ENCODE peak calls at places on chromosomes 16 and 17, in six cellular contexts. D is effector memory CD4-positive, alpha-beta T cell; H is dorsolateral prefrontal cortex; L is adipocyte; Z is brain microvascular endothelial cell; R is Peyer's patch. J is an unnamed sample.
A peak's percentile ranks its signal among the peaks of the same experiment; 100 is the strongest.

GRCh38 chr16:57446530-57447141 is 549 bp downstream of the CIAPIN1 start:
- DNase-seq in Z (peak; percentile 28), R (no peak), D (no peak), H (no peak), L (peak; percentile 69), J (peak; percentile 19)

GRCh38 chr16:77888786-77889185 is 100.4 kb downstream of the VAT1L start:
- DNase-seq in R (no peak), Z (no peak), D (no peak), H (peak; percentile 36), L (no peak), J (no peak)

GRCh38 chr17:64441772-64442549 is 7.0 kb upstream of the MILR1 start:
- DNase-seq in R (no peak), H (no peak), D (peak; percentile 3), Z (peak; percentile 71), L (peak; percentile 62), J (peak; percentile 28)

GRCh38 chr17:16269658-16270057 is 52.6 kb downstream of the PIGL start:
- DNase-seq in L (peak; percentile 69), H (no peak), Z (peak; percentile 11), R (no peak), D (no peak), J (no peak)

GRCh38 chr17:19629449-19629848 is 19.1 kb upstream of the ALDH3A2 start:
- DNase-seq in L (no peak), Z (no peak), H (no peak), R (no peak), D (no peak), J (no peak)

GRCh38 chr16:67668495-67669157 is 2.0 kb downstream of the C16orf86 start:
- DNase-seq in R (no peak), H (no peak), L (no peak), D (no peak), Z (no peak), J (no peak)

GRCh38 chr16:7013990-7014389 is 318.7 kb upstream of the RBFOX1 start:
- DNase-seq in Z (no peak), L (peak; percentile 22), D (no peak), R (no peak), H (no peak), J (no peak)

GRCh38 chr17:39165178-39165843 is 650 bp downstream of the ARL5C start:
- DNase-seq in Z (no peak), D (no peak), R (no peak), L (peak; percentile 31), H (no peak), J (peak; percentile 60)

GRCh38 chr17:29870836-29871430 is 59.1 kb downstream of the SSH2 start:
- DNase-seq in D (no peak), H (no peak), Z (no peak), R (no peak), L (peak; percentile 46), J (no peak)

GRCh38 chr17:47736501-47737211 is 3.6 kb downstream of the TBX21 start:
- DNase-seq in L (no peak), Z (no peak), R (no peak), D (no peak), H (no peak), J (no peak)

GRCh38 chr17:75635610-75636202 is 2.5 kb downstream of the SMIM5 start:
- DNase-seq in D (no peak), L (no peak), R (peak; percentile 84), H (no peak), Z (no peak), J (no peak)

GRCh38 chr17:48626470-48627241 is 498 bp upstream of the HOXB9 start:
- DNase-seq in L (no peak), H (no peak), Z (no peak), D (peak; percentile 32), R (peak; percentile 81), J (peak; percentile 42)

GRCh38 chr17:15409721-15410247 is 57.6 kb downstream of the CDRT4 start:
- DNase-seq in R (no peak), H (no peak), L (peak; percentile 92), D (no peak), Z (peak; percentile 85), J (no peak)

GRCh38 chr17:72357764-72358365 is 237.0 kb downstream of the SOX9 start:
- DNase-seq in H (no peak), L (no peak), R (no peak), Z (no peak), D (no peak), J (no peak)

GRCh38 chr17:16374129-16374528 is 6.8 kb upstream of the UBB start:
- DNase-seq in R (no peak), Z (peak; percentile 67), D (no peak), L (peak; percentile 61), H (no peak), J (no peak)

GRCh38 chr16:58832496-58832895 is 98.4 kb upstream of the GOT2 start:
- DNase-seq in R (no peak), L (no peak), H (no peak), D (no peak), Z (no peak), J (no peak)

DNA sequence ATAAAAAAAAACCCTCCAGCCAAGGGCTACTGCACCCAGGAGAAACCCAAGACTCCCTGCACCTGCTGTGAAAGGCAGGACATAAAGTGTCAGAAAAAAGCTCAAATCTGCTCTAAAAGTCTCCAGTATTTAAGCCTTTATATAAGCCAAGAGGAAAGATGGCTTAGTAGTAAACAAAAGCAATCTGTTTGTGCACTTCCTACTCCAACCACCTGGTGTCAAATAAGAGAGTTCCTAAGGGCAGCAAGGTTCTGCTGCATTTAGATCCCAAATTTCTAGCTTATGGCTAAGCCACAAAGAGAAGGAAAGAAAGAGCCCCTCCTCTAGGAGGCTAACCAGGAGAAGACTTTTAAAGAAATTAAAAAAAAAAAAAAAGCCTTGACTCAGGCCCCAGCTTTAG is 20.6 kb downstream of the ACSM1 start:
- DNase-seq in D (no peak), R (no peak), Z (no peak), L (no peak), H (no peak), J (no peak)
- H3K4me3 ChIP-seq in D (no peak overlapping the region), R (no peak overlapping the region), Z (no peak overlapping the region), L (no peak overlapping the region), H (no peak overlapping the region), J (no peak overlapping the region)

GRCh38 chr17:216625-217024 is 35.2 kb upstream of the DOC2B start:
- DNase-seq in H (no peak), D (no peak), R (no peak), Z (no peak), L (no peak), J (no peak)
- H3K4me3 ChIP-seq in H (no peak overlapping the region), D (no peak overlapping the region), R (no peak overlapping the region), Z (no peak overlapping the region), L (no peak overlapping the region), J (no peak overlapping the region)

DNA sequence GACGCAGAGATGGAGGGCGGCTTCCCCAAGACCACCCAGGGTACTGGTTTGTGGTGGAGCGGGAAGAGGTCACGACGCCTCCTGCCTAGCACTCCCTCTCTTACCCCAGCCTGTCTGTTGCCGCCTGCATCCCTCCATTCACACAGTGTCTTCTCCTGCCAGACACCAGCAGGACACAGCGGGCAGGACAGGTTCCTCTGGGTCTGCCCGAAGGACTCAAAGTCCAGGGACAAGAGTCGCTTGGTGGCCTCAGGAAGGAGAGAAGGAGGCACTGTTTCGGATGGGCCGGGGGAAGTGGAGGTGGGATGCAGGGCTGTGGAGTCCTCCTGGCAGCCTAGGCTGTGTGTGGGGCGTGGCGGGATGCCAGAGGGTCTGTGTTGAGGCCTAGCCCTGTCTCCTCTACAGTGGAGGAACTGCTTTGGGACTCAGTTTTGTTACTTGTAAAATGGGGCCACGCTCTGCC is 19.6 kb upstream of the TNS4 start:
- DNase-seq in L (no peak), H (no peak), R (peak; percentile 44), D (no peak), Z (no peak), J (no peak)
- H3K4me3 ChIP-seq in L (no peak overlapping the region), H (no peak overlapping the region), R (no peak overlapping the region), D (no peak overlapping the region), Z (no peak overlapping the region), J (no peak overlapping the region)

DNA sequence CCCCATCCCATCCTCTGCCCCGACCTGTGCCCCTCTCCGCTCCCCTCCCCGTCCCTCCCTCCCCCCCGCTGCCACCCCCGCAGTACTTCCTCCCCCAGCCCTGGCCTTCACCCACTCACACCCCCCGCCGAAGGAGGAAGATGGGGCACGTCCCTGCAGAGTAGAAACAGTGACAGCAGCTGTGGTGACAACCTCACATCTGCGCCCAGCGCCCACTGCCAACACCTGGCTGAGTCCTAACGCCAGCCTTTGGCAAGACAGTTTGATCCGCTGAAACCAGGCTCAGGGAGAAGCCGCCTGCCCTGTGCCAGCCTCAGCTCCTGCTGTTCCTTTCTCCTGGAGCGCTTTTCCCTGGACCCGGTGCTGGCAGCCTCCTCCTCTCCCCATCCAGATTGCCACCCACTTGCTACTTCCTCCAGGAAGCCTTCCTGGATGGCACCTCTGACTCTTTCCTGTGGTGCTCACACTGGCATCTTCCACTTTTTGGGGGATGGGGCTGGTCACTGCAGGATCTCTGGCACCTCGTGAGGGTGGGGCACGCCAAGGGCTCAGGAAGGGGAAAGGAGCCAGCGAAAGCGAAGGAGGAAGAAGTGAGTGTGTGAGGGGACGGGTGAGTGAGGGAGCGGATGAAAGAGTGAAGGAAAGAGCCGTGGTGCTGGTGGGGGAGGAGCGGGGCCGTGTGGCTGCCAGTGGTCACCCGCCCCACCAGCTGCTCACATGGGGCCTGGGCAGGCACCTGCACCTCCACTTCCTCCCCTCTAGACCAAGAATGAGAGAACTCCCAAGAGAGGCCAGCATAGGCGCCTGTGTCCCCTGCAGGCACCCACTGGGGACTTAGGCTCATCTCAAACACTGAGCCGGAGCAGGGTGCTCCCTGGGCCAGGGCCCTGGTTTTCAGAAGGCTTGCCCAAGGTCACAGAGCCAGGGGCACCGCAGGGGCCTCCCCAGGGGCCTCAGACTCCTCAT is 27.0 kb downstream of the ZFPM1 start:
- DNase-seq in D (no peak), R (no peak), Z (no peak), L (no peak), H (no peak), J (peak; percentile 60)
- H3K4me3 ChIP-seq in D (no peak overlapping the region), R (peak overlapping the region; percentile 6), Z (no peak overlapping the region), L (no peak overlapping the region), H (no peak overlapping the region), J (no peak overlapping the region)

GRCh38 chr16:4496305-4496704 is 20.1 kb downstream of the HMOX2 start:
- DNase-seq in H (no peak), R (no peak), D (no peak), L (peak; percentile 25), Z (peak; percentile 52), J (no peak)

GRCh38 chr16:4491898-4492297 is 15.7 kb downstream of the HMOX2 start:
- DNase-seq in Z (no peak), H (no peak), R (no peak), D (no peak), L (no peak), J (no peak)

GRCh38 chr16:4495766-4496165 is 19.6 kb downstream of the HMOX2 start:
- DNase-seq in R (no peak), L (no peak), D (no peak), Z (no peak), H (no peak), J (no peak)

GRCh38 chr16:4498546-4499195 is 22.5 kb downstream of the HMOX2 start:
- DNase-seq in Z (no peak), D (no peak), R (no peak), L (no peak), H (no peak), J (no peak)

GRCh38 chr16:4494746-4495490 is 18.7 kb downstream of the HMOX2 start:
- DNase-seq in D (no peak), Z (peak; percentile 75), L (peak; percentile 57), H (no peak), R (no peak), J (no peak)
- H3K4me3 ChIP-seq in D (no peak overlapping the region), Z (no peak overlapping the region), L (no peak overlapping the region), H (no peak overlapping the region), R (no peak overlapping the region), J (no peak overlapping the region)